ENCODE peak calls at places on chromosomes 12 and 14, in seven cellular contexts. R is NCI-H1092; Z is A549; Y is LNCaP clone FGC; Q is lung; D is stimulated activated CD8-positive, alpha-beta memory T cell treated with anti-CD3 and anti-CD28 coated beads, Interleukin-15, amount 100 ng/mL, for 1 hour; B is sigmoid colon. E is an unnamed sample.

GRCh38 chr14:101017209-101017608 is 113.7 kb upstream of the RTL1 start:
- DNase-seq in R (no peak), D (no peak), Q (peak; percentile 24), B (no peak), Z (no peak), Y (no peak), E (no peak)

GRCh38 chr14:105974902-105975301 is 448.5 kb downstream of the TMEM121 start:
- DNase-seq in Q (no peak), B (no peak), D (peak; percentile 37), R (peak; percentile 53), Y (no peak), Z (no peak), E (no peak)

GRCh38 chr12:99453831-99454538 is 193.6 kb upstream of the GARIN6 start:
- DNase-seq in B (no peak), D (no peak), Z (no peak), Q (no peak), R (no peak), Y (no peak), E (no peak)

GRCh38 chr12:42935756-42936155 is 346.2 kb upstream of the PRICKLE1 start:
- DNase-seq in Y (no peak), Q (no peak), D (no peak), R (no peak), B (no peak), Z (no peak), E (no peak)

GRCh38 chr12:124537525-124538193 is 29.8 kb downstream of the NCOR2 start:
- DNase-seq in D (no peak), R (no peak), Q (peak; percentile 80), B (no peak), Z (no peak), Y (no peak), E (no peak)

GRCh38 chr12:119727600-119728436 is 59.9 kb downstream of the PRKAB1 start:
- DNase-seq in Z (no peak), D (no peak), Y (no peak), R (no peak), Q (no peak), B (no peak), E (no peak)

GRCh38 chr14:105478624-105479305 is 4.1 kb downstream of the CRIP2 start:
- DNase-seq in R (no peak), B (no peak), Y (no peak), Q (no peak), Z (no peak), D (no peak), E (no peak)

GRCh38 chr12:114306646-114307045 is 99.3 kb downstream of the TBX5 start:
- DNase-seq in Y (no peak), R (no peak), B (no peak), Q (no peak), Z (no peak), D (no peak), E (no peak)

GRCh38 chr12:103423061-103423473 is 72.7 kb downstream of the C12orf42 start:
- DNase-seq in D (no peak), B (no peak), Z (no peak), Q (no peak), Y (no peak), R (peak; percentile 74), E (no peak)

GRCh38 chr12:54135621-54136027 is 53.2 kb downstream of the SMUG1 start:
- DNase-seq in D (no peak), R (no peak), Z (no peak), Q (no peak), B (no peak), Y (peak; percentile 31), E (no peak)

GRCh38 chr14:31405599-31406251 is 14.6 kb downstream of the HEATR5A start:
- DNase-seq in Q (no peak), Z (no peak), D (no peak), R (no peak), B (no peak), Y (no peak), E (no peak)

GRCh38 chr14:59249029-59249428 is 60.6 kb downstream of the DAAM1 start:
- DNase-seq in D (no peak), B (no peak), Q (no peak), R (no peak), Y (no peak), Z (no peak), E (no peak)

GRCh38 chr14:54683882-54684794 is 117.2 kb downstream of the SAMD4A start:
- DNase-seq in R (no peak), B (peak; percentile 86), D (no peak), Z (no peak), Q (no peak), Y (no peak), E (no peak)

E was measured in prostate gland.